ENCODE peak calls at places on chromosome 2, in eight cellular contexts. Y is CD4-positive, alpha-beta memory T cell; K is hippocampal formation; N is iPS DF 6.9; D is NCI-H2171 treated with DMSO at 0.1 percent for 48 hours; C is HEK293T; A is stimulated activated CD4-positive, alpha-beta T cell treated with anti-CD3 and anti-CD28 coated beads, TNF-alpha, amount 100 ng/mL, for 4 hours; I is breast epithelium. W is an unnamed sample.

GRCh38 chr2:239181601-239182471 is 219.0 kb downstream of the HDAC4 start:
- DNase-seq in N (no peak), A (no peak), Y (no peak), C (no peak), I (peak), K (no peak), D (peak), W (no peak)

GRCh38 chr2:151339168-151339567 is 18.2 kb upstream of the TNFAIP6 start:
- DNase-seq in N (peak), K (no peak), A (no peak), C (no peak), Y (no peak), D (peak), I (no peak), W (no peak)

GRCh38 chr2:9004338-9005204 is 1.1 kb upstream of the MBOAT2 start:
- DNase-seq in A (no peak), I (no peak), Y (no peak), D (no peak), C (no peak), N (no peak), K (no peak), W (no peak)

GRCh38 chr2:234368861-234369261 is 128.0 kb downstream of the ARL4C start:
- DNase-seq in A (peak), D (no peak), K (no peak), I (no peak), N (no peak), Y (peak), C (peak), W (peak)

GRCh38 chr2:97755491-97755890 is 42.1 kb downstream of the ZAP70 start:
- DNase-seq in D (no peak), N (no peak), K (no peak), C (no peak), I (no peak), Y (no peak), A (no peak), W (no peak)

GRCh38 chr2:42809876-42810125 is 17.4 kb upstream of the HAAO start:
- DNase-seq in I (peak), A (no peak), D (no peak), N (no peak), Y (peak), C (peak), K (peak), W (no peak)

GRCh38 chr2:207008105-207008990 is 69.0 kb downstream of the CPO start:
- DNase-seq in C (no peak), Y (no peak), I (no peak), A (no peak), K (peak), D (no peak), N (peak), W (no peak)

GRCh38 chr2:166373951-166374350 is 1.8 kb downstream of the SCN9A start:
- DNase-seq in A (no peak), C (peak), Y (no peak), K (no peak), D (peak), N (no peak), I (no peak), W (no peak)

GRCh38 chr2:228901531-228901930 is 369.6 kb downstream of the PID1 start:
- DNase-seq in Y (no peak), D (no peak), A (no peak), K (no peak), I (no peak), C (no peak), N (no peak), W (no peak)

GRCh38 chr2:136384541-136385303 is 266.8 kb upstream of the CXCR4 start:
- DNase-seq in Y (peak), C (peak), I (no peak), D (peak), K (peak), A (no peak), N (peak), W (peak)

W was measured in Jurkat, Clone E6-1.